ENCODE peak calls at places on chromosomes 12 and 14, in seven cellular contexts. Y is GM06990, E is lower lobe of right lung, B is fibroblast of pulmonary artery, O is A549, R is choroid plexus epithelial cell, M is neural crest cell. X is an unnamed sample.

GRCh38 chr12:14771651-14772137 is 31.6 kb downstream of the WBP11 start:
- DNase-seq in R (no peak), O (peak; percentile 27), Y (peak; percentile 54), E (no peak), M (no peak), B (no peak), X (no peak)

GRCh38 chr12:34296143-34297041 is 274.1 kb downstream of the ALG10 start:
- DNase-seq in R (no peak), M (no peak), Y (no peak), E (peak; percentile 20), O (no peak), B (no peak), X (no peak)

GRCh38 chr12:52630104-52630500 is 11.7 kb upstream of the KRT73 start:
- DNase-seq in R (no peak), B (no peak), E (no peak), M (no peak), O (no peak), Y (no peak), X (no peak)

GRCh38 chr12:47236109-47236714 is 156.5 kb upstream of the AMIGO2 start:
- DNase-seq in R (peak; percentile 78), B (peak; percentile 93), Y (no peak), M (no peak), O (peak; percentile 55), E (no peak), X (no peak)

GRCh38 chr14:75277000-75277795 is 1.4 kb upstream of the FOS start:
- DNase-seq in M (peak; percentile 64), B (peak; percentile 94), Y (peak; percentile 67), R (peak; percentile 96), E (peak; percentile 96), O (peak; percentile 90), X (peak; percentile 89)

GRCh38 chr12:92593734-92594402 is 108.9 kb upstream of the PLEKHG7 start:
- DNase-seq in M (no peak), O (peak; percentile 97), B (peak; percentile 91), Y (peak; percentile 61), E (peak; percentile 54), R (peak; percentile 87), X (peak; percentile 90)

GRCh38 chr12:89349814-89350213 is 2.5 kb downstream of the DUSP6 start:
- DNase-seq in O (no peak), Y (no peak), M (peak; percentile 50), R (peak; percentile 80), E (no peak), B (peak; percentile 87), X (peak; percentile 20)

GRCh38 chr12:84910549-84911241 is 1.9 kb downstream of the SLC6A15 start:
- DNase-seq in O (peak; percentile 29), R (peak; percentile 72), Y (no peak), B (peak; percentile 54), E (no peak), M (peak; percentile 3), X (no peak)

GRCh38 chr12:98922871-98923270 is 277.8 kb downstream of the APAF1 start:
- DNase-seq in R (no peak), E (no peak), O (no peak), M (no peak), Y (no peak), B (no peak), X (no peak)

GRCh38 chr14:25516838-25517237 is 466.9 kb upstream of the STXBP6 start:
- DNase-seq in B (no peak), Y (no peak), E (no peak), M (no peak), O (no peak), R (no peak), X (no peak)

GRCh38 chr12:57727758-57728395 is 10.7 kb downstream of the AGAP2 start:
- DNase-seq in R (no peak), M (no peak), B (no peak), Y (no peak), E (no peak), O (no peak), X (no peak)

GRCh38 chr12:11656550-11656949 is 7.1 kb downstream of the ETV6 start:
- DNase-seq in R (no peak), M (no peak), B (no peak), Y (no peak), O (no peak), E (no peak), X (no peak)

GRCh38 chr12:105417732-105418131 is 87.2 kb downstream of the C12orf75 start:
- DNase-seq in B (no peak), E (no peak), R (no peak), O (no peak), Y (no peak), M (no peak), X (no peak)

GRCh38 chr14:104181761-104182530 is 43.6 kb downstream of the KIF26A start:
- DNase-seq in M (no peak), E (no peak), Y (no peak), O (no peak), B (no peak), R (no peak), X (no peak)

GRCh38 chr14:92665699-92666110 is 82.7 kb downstream of the LGMN start:
- DNase-seq in E (no peak), M (no peak), R (no peak), B (no peak), O (no peak), Y (no peak), X (peak; percentile 63)

GRCh38 chr12:45729233-45730115 is at the start of gene ARID2:
- DNase-seq in R (peak; percentile 70), B (peak; percentile 70), Y (peak; percentile 91), E (peak; percentile 74), O (peak; percentile 80), M (peak; percentile 59), X (peak; percentile 75)

GRCh38 chr12:13046914-13047472 is 2.8 kb downstream of the FAM234B start:
- DNase-seq in O (no peak), R (no peak), E (no peak), M (no peak), Y (no peak), B (no peak), X (no peak)

GRCh38 chr14:68523994-68524725 is 268.7 kb downstream of the ZFP36L1 start:
- DNase-seq in Y (no peak), B (peak; percentile 38), O (no peak), E (no peak), M (no peak), R (no peak), X (no peak)

GRCh38 chr12:127685476-127686234 is 581.3 kb upstream of the TMEM132C start:
- DNase-seq in E (no peak), O (no peak), M (no peak), R (no peak), Y (no peak), B (no peak), X (no peak)

GRCh38 chr12:127688901-127689428 is 578.0 kb upstream of the TMEM132C start:
- DNase-seq in R (no peak), M (no peak), O (no peak), E (no peak), B (no peak), Y (no peak), X (no peak)

GRCh38 chr12:127690161-127690560 is 576.8 kb upstream of the TMEM132C start:
- DNase-seq in B (no peak), Y (no peak), O (no peak), R (peak; percentile 13), M (no peak), E (no peak), X (no peak)
- TF ChIP-seq CTCF in B (peak; percentile 5), Y (no peak), O (no peak), R (peak; percentile 40), M (peak; percentile 57), E (no peak), X (no peak)

DNA sequence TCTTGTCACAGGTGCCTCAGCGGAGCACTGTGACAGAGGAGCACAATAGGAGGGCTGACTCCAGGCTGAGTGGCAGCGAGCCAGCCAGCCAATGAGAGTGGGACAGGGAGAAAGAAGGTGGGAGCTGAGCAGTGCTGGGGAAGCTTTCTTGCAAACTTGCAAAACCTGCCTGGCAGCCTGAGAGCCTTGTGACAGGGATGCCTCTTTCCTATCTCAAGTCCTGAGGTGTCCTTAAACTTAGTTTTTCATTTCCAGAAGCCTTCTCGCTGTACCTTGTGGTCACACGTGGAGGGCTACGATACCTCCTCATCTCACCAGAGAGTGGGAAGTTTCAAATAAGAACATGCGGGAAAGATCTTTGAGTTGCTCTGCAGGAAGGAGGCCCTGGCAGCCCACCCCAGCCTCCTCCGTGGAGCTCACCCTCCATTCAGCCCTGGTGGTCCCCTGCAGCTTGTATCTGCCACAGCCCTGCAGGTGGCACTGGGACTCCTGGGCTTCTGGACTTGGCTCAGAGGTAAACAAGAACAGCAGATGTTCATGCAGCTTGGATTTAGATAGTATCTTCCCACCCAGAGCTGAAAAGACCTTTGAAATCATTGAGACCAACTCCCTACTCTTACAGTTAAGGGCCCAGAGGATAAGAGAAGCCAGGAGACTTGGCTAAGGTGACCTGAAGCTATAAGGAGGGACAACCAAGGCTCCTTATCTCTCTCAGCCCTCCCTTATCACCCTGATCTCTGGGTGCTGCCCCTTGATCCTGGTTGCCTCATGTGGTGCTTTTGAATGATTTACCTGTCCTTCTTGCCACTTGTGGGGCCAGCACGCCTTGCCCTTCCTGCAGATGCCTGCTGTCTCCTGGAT is 153.5 kb upstream of the MAX start:
- DNase-seq in B (peak; percentile 38), R (peak; percentile 48), M (no peak), O (peak; percentile 32), E (peak; percentile 67), Y (no peak), X (no peak)
- TF ChIP-seq CTCF in B (no peak), R (peak; percentile 7), M (no peak), O (no peak), E (no peak), Y (peak; percentile 12), X (no peak)

DNA sequence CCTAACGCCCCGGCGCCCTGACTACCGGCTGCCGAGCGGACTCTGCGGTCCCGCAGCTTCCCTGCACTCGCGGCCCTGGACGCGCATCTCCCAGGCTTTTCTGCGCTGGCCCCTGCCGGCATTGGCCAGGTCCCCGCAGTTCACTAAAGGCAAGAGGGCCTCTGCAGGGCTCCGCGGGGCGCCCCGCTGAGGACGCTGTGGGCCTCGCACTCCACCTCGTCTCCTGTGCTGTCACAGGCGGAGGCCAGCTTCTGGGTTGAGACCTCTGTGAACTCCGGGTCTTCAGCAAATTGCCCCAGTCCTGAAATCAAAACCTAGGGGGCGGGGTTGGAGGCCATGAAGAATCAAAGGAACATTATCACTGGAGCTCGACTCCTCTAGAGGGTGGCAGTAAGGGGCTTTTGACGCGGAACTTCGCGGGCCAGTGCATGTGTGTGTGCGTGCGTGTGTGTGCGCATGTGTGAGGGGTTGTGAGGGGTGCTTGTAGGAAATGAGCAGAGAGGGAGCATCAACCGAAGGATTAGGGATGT is 68.5 kb upstream of the CAPRIN2 start:
- DNase-seq in M (peak; percentile 55), R (no peak), B (no peak), E (peak; percentile 57), O (peak; percentile 43), Y (peak; percentile 32), X (peak; percentile 48)
- TF ChIP-seq CTCF in M (peak; percentile 54), R (no peak), B (peak; percentile 17), E (peak; percentile 31), O (no peak), Y (peak; percentile 50), X (peak; percentile 13)

DNA sequence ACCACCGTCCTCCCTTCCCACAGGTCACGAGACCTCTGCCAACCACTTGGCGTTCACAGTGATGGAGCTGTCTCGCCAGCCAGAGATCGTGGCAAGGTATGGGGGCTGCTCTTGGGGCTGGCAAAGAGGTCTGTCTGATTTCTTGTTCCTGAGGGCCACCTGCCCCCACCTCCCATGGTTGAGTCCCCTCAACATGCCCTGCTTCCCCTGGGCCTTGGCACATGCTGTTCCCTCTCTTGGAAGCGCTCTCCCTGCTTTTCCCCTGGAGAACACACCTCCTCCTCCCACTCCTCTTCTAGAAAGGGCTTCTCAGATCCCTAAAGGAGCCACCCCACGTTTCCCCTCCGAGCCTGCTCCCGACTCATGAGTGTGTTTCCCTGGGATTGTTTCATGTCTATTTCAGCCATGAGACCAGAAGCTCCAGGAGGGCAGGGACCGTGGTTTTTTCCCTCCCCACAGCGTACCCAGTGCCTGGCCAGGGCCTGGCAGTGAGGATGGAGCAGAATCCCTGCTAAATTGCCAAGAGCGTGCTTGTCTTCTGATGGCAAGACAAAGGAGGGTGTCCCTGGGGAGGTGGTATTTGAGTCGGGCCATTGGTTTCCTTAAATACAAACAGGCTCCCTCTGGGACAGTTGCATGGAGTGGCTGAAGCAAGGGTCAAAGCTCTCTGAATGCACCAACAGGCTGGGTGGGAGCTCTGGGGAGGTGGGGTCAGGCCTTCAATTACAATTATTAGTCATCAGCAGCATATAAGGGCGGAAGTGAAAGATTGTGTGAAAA is 34.1 kb downstream of the CYP46A1 start:
- DNase-seq in B (no peak), R (no peak), Y (peak; percentile 32), M (no peak), E (peak; percentile 18), O (no peak), X (no peak)
- TF ChIP-seq CTCF in B (no peak), R (no peak), Y (no peak), M (no peak), E (no peak), O (no peak), X (no peak)

X was measured in B cell.